ENCODE peak calls at places on chromosomes 4 and X, in seven cellular contexts. M, C, Q, L, R, D and X are unnamed samples.

GRCh38 chrX:25017667-25018247 is 2.0 kb upstream of the ARX start:
- DNase-seq in R (no peak), L (no peak), Q (no peak), C (no peak), M (no peak), D (no peak), X (no peak)

GRCh38 chr4:5708171-5708828 is at the start of gene EVC2:
- DNase-seq in C (no peak), Q (peak), R (peak), L (no peak), M (peak), D (peak), X (peak)

GRCh38 chr4:53925050-53925605 is 139.3 kb downstream of the CHIC2 start:
- DNase-seq in L (no peak), D (no peak), Q (no peak), M (no peak), R (no peak), C (no peak), X (no peak)

GRCh38 chr4:188041721-188042120 is 46.1 kb downstream of the ZFP42 start:
- DNase-seq in C (no peak), R (no peak), Q (no peak), D (no peak), M (no peak), L (no peak), X (no peak)

GRCh38 chrX:39020051-39020669 is 218.9 kb downstream of the MID1IP1 start:
- DNase-seq in D (no peak), C (no peak), L (no peak), R (no peak), M (no peak), Q (no peak), X (no peak)

GRCh38 chr4:185752881-185753280 is 59.1 kb downstream of the SORBS2 start:
- DNase-seq in Q (no peak), M (no peak), L (no peak), R (no peak), C (no peak), D (no peak), X (no peak)

GRCh38 chr4:48578132-48578964 is 88.3 kb downstream of the ZAR1 start:
- DNase-seq in M (no peak), Q (peak), C (peak), D (peak), L (peak), R (peak), X (no peak)

GRCh38 chrX:113929004-113929403 is 654.9 kb upstream of the HTR2C start:
- DNase-seq in Q (no peak), D (no peak), M (no peak), C (no peak), L (peak), R (peak), X (peak)

GRCh38 chrX:41922694-41923171 is 621 bp downstream of the CASK start:
- DNase-seq in C (peak), M (no peak), D (peak), L (peak), Q (peak), R (peak), X (peak)

GRCh38 chr4:177214935-177215334 is 94.7 kb upstream of the NEIL3 start:
- DNase-seq in L (no peak), Q (no peak), R (no peak), M (no peak), D (no peak), C (no peak), X (no peak)

GRCh38 chrX:20374866-20375530 is 108.3 kb upstream of the RPS6KA3 start:
- DNase-seq in D (no peak), C (no peak), Q (no peak), L (no peak), R (no peak), M (no peak), X (no peak)

GRCh38 chrX:135977611-135978010 is 3.8 kb upstream of the MMGT1 start:
- DNase-seq in C (no peak), D (no peak), L (no peak), M (no peak), Q (no peak), R (no peak), X (no peak)

GRCh38 chr4:93416337-93417102 is 412.0 kb upstream of the ATOH1 start:
- DNase-seq in Q (no peak), D (no peak), C (no peak), R (no peak), L (no peak), M (no peak), X (no peak)

GRCh38 chr4:127601029-127601428 is 31.7 kb upstream of the INTU start:
- DNase-seq in Q (no peak), D (no peak), L (no peak), R (no peak), C (no peak), M (no peak), X (no peak)

GRCh38 chrX:119817130-119817690 is 25.8 kb upstream of the RPL39 start:
- DNase-seq in Q (no peak), R (no peak), C (no peak), M (no peak), L (no peak), D (no peak), X (no peak)

GRCh38 chr4:40086421-40086820 is 29.8 kb downstream of the N4BP2 start:
- DNase-seq in Q (no peak), D (no peak), R (no peak), L (no peak), C (no peak), M (no peak), X (no peak)

GRCh38 chrX:3252744-3253143 is 93.7 kb downstream of the MXRA5 start:
- DNase-seq in C (no peak), M (no peak), D (no peak), L (no peak), R (no peak), Q (no peak), X (no peak)

GRCh38 chrX:153903991-153904957 is at the start of gene AVPR2:
- DNase-seq in M (no peak), D (no peak), Q (no peak), L (no peak), R (no peak), C (no peak), X (no peak)

GRCh38 chrX:19879742-19880378 is 7.5 kb downstream of the SH3KBP1 start:
- DNase-seq in M (no peak), L (no peak), R (no peak), Q (no peak), C (no peak), D (no peak), X (no peak)

GRCh38 chr4:25767877-25768475 is 94.8 kb downstream of the SEL1L3 start:
- DNase-seq in R (peak), Q (no peak), C (no peak), D (no peak), M (peak), L (peak), X (peak)

GRCh38 chr4:128229458-128229805 is 58.2 kb downstream of the PGRMC2 start:
- DNase-seq in R (no peak), C (no peak), D (no peak), L (no peak), Q (no peak), M (no peak), X (peak)

GRCh38 chrX:48025561-48025960 is 18.8 kb downstream of the SPACA5 start:
- DNase-seq in R (peak), C (peak), Q (peak), M (no peak), D (no peak), L (peak), X (no peak)

GRCh38 chrX:120446503-120446902 is 22.6 kb downstream of the LAMP2 start:
- DNase-seq in L (no peak), Q (no peak), C (no peak), M (no peak), D (no peak), R (no peak), X (no peak)

GRCh38 chr4:30103455-30103854 is 616.7 kb upstream of the PCDH7 start:
- DNase-seq in R (peak), D (no peak), M (no peak), Q (no peak), C (no peak), L (no peak), X (peak)

GRCh38 chr4:16900325-16900724 is 1.9 kb upstream of the LDB2 start:
- DNase-seq in Q (no peak), R (no peak), C (no peak), D (no peak), L (no peak), M (no peak), X (no peak)

GRCh38 chrX:103398321-103398937 is 22.1 kb downstream of the BEX3 start:
- DNase-seq in M (no peak), L (no peak), Q (no peak), R (peak), D (no peak), C (no peak), X (peak)

GRCh38 chr4:125043453-125043852 is 271.3 kb upstream of the FAT4 start:
- DNase-seq in D (no peak), Q (no peak), R (no peak), M (no peak), C (no peak), L (no peak), X (no peak)

GRCh38 chr4:90317785-90318184 is 190.6 kb downstream of the CCSER1 start:
- DNase-seq in C (no peak), R (peak), D (no peak), L (no peak), M (no peak), Q (no peak), X (peak)

GRCh38 chr4:16289872-16290554 is 63.7 kb upstream of the TAPT1 start:
- DNase-seq in D (no peak), Q (no peak), M (peak), C (peak), L (no peak), R (no peak), X (no peak)

GRCh38 chrX:49988128-49988527 is 65.7 kb downstream of the CLCN5 start:
- DNase-seq in R (no peak), C (no peak), Q (no peak), L (no peak), D (no peak), M (no peak), X (no peak)

GRCh38 chr4:78642934-78643333 is 91.4 kb downstream of the ANXA3 start:
- DNase-seq in L (no peak), M (no peak), D (no peak), R (no peak), C (no peak), Q (no peak), X (no peak)

GRCh38 chr4:141275834-141276233 is 55.1 kb downstream of the ZNF330 start:
- DNase-seq in C (no peak), L (no peak), M (no peak), R (no peak), D (no peak), Q (no peak), X (peak)

GRCh38 chrX:21725498-21725897 is 32.4 kb downstream of the SMPX start:
- DNase-seq in D (no peak), Q (no peak), R (peak), M (no peak), C (no peak), L (peak), X (peak)